ENCODE peak calls at places on chromosomes 7 and 10, in nine cellular contexts. N is activated CD4-positive, alpha-beta T cell treated with anti-CD3 and anti-CD28 coated beads for 24 hours; A is glomerular endothelial cell; U is NK-92 treated with Interleukin-12 subunit alpha and Interleukin-12 subunit beta, amount 100 ng/mL, for 24 hours; S is ACHN; Z is glutamatergic neuron; G is CD4-positive, alpha-beta memory T cell; O is amygdala; C is fibroblast of lung. L is an unnamed sample.

GRCh38 chr10:110576220-110576619 is 8.7 kb downstream of the SMC3 start:
- DNase-seq in N (no peak), A (no peak), U (no peak), S (no peak), Z (no peak), G (no peak), O (no peak), C (peak), L (no peak)

GRCh38 chr10:71079761-71080380 is 132.5 kb upstream of the UNC5B start:
- DNase-seq in N (no peak), A (no peak), U (no peak), S (no peak), Z (no peak), G (no peak), O (no peak), C (no peak), L (no peak)

GRCh38 chr7:152354061-152354460 is 81.7 kb downstream of the KMT2C start:
- DNase-seq in N (no peak), A (no peak), U (no peak), S (peak), Z (no peak), G (no peak), O (no peak), C (peak), L (no peak)

GRCh38 chr7:117706191-117706590 is 167.1 kb downstream of the CTTNBP2 start:
- DNase-seq in N (no peak), A (no peak), U (no peak), S (no peak), Z (no peak), G (no peak), O (no peak), C (no peak), L (no peak)

GRCh38 chr10:71230656-71231025 is 18.3 kb downstream of the UNC5B start:
- DNase-seq in N (no peak), A (no peak), U (no peak), S (no peak), Z (no peak), G (no peak), O (no peak), C (no peak), L (no peak)

GRCh38 chr10:77925795-77926565 is 575 bp downstream of the DLG5 start:
- DNase-seq in N (peak), A (no peak), U (no peak), S (peak), Z (peak), G (no peak), O (peak), C (peak), L (no peak)

GRCh38 chr10:110278562-110278961 is 26.2 kb downstream of the SMNDC1 start:
- DNase-seq in N (no peak), A (no peak), U (no peak), S (no peak), Z (no peak), G (no peak), O (no peak), C (no peak), L (no peak)

GRCh38 chr10:119778776-119779445 is 53.1 kb downstream of the INPP5F start:
- DNase-seq in N (no peak), A (no peak), U (no peak), S (no peak), Z (no peak), G (no peak), O (no peak), C (no peak), L (no peak)

GRCh38 chr7:30971440-30971839 is 7.7 kb downstream of the GHRHR start:
- DNase-seq in N (no peak), A (no peak), U (no peak), S (no peak), Z (no peak), G (no peak), O (no peak), C (no peak), L (no peak)